ENCODE peak calls at places on chromosome 14, in four cellular contexts. F, W, R and Q are unnamed samples.

GRCh38 chr14:89317051-89317691 is 99.9 kb downstream of the FOXN3 start:
- DNase-seq in F (no peak), W (no peak), R (no peak), Q (no peak)

GRCh38 chr14:70888681-70889175 is 18.5 kb upstream of the PCNX1 start:
- DNase-seq in F (no peak), W (no peak), R (no peak), Q (no peak)

GRCh38 chr14:28243600-28243999 is 523.0 kb upstream of the FOXG1 start:
- DNase-seq in F (no peak), W (no peak), R (no peak), Q (no peak)

GRCh38 chr14:69013943-69014782 is 35.1 kb upstream of the ACTN1 start:
- DNase-seq in F (peak), W (no peak), R (no peak), Q (peak)

GRCh38 chr14:28780843-28781503 is 14.4 kb downstream of the FOXG1 start:
- DNase-seq in F (no peak), W (no peak), R (no peak), Q (no peak)

GRCh38 chr14:51684760-51685159 is 33.0 kb downstream of the FRMD6 start:
- DNase-seq in F (no peak), W (no peak), R (no peak), Q (no peak)

GRCh38 chr14:80584638-80585505 is 356.7 kb downstream of the CEP128 start:
- DNase-seq in F (peak), W (no peak), R (no peak), Q (no peak)

GRCh38 chr14:73712540-73713141 is 1.5 kb downstream of the PNMA1 start:
- DNase-seq in F (no peak), W (no peak), R (peak), Q (no peak)

GRCh38 chr14:91396959-91397815 is 20.4 kb downstream of the CCDC88C start:
- DNase-seq in F (no peak), W (no peak), R (no peak), Q (peak)

GRCh38 chr14:58637040-58637390 is 747 bp upstream of the DACT1 start:
- DNase-seq in F (no peak), W (no peak), R (no peak), Q (no peak)

GRCh38 chr14:104442107-104442551 is 137.4 kb upstream of the C14orf180 start:
- DNase-seq in F (no peak), W (no peak), R (no peak), Q (no peak)

GRCh38 chr14:104128981-104129380 is 9.4 kb upstream of the KIF26A start:
- DNase-seq in F (no peak), W (no peak), R (no peak), Q (no peak)

GRCh38 chr14:46250113-46250703 is 401.4 kb downstream of the RPL10L start:
- DNase-seq in F (peak), W (no peak), R (no peak), Q (no peak)

GRCh38 chr14:101503431-101504095 is 57.7 kb upstream of the DIO3 start:
- DNase-seq in F (no peak), W (no peak), R (no peak), Q (peak)

GRCh38 chr14:26125039-26125438 is 472.8 kb downstream of the NOVA1 start:
- DNase-seq in F (no peak), W (no peak), R (no peak), Q (no peak)

GRCh38 chr14:102929349-102930137 is 7.1 kb downstream of the AMN start:
- DNase-seq in F (no peak), W (no peak), R (no peak), Q (no peak)

GRCh38 chr14:24940213-24940783 is 109.6 kb downstream of the STXBP6 start:
- DNase-seq in F (no peak), W (no peak), R (no peak), Q (no peak)

GRCh38 chr14:32417956-32418552 is 89.0 kb downstream of the AKAP6 start:
- DNase-seq in F (no peak), W (no peak), R (no peak), Q (no peak)

GRCh38 chr14:104184911-104185499 is 46.6 kb downstream of the KIF26A start:
- DNase-seq in F (no peak), W (no peak), R (no peak), Q (no peak)

GRCh38 chr14:101480747-101481530 is 80.4 kb upstream of the DIO3 start:
- DNase-seq in F (peak), W (no peak), R (no peak), Q (no peak)

GRCh38 chr14:93301821-93302447 is 30.9 kb downstream of the BTBD7 start:
- DNase-seq in F (no peak), W (no peak), R (no peak), Q (no peak)

GRCh38 chr14:35534130-35534883 is at the start of gene INSM2:
- DNase-seq in F (no peak), W (no peak), R (peak), Q (no peak)

GRCh38 chr14:97401714-97402113 is 604.5 kb downstream of the VRK1 start:
- DNase-seq in F (no peak), W (no peak), R (no peak), Q (no peak)

GRCh38 chr14:99986416-99986815 is 78.8 kb upstream of the EVL start:
- DNase-seq in F (no peak), W (no peak), R (no peak), Q (no peak)

GRCh38 chr14:100076630-100077029 is 11.4 kb downstream of the EVL start:
- DNase-seq in F (no peak), W (no peak), R (no peak), Q (no peak)

GRCh38 chr14:60563113-60563512 is 54.2 kb downstream of the SIX6 start:
- DNase-seq in F (no peak), W (no peak), R (no peak), Q (no peak)

DNA sequence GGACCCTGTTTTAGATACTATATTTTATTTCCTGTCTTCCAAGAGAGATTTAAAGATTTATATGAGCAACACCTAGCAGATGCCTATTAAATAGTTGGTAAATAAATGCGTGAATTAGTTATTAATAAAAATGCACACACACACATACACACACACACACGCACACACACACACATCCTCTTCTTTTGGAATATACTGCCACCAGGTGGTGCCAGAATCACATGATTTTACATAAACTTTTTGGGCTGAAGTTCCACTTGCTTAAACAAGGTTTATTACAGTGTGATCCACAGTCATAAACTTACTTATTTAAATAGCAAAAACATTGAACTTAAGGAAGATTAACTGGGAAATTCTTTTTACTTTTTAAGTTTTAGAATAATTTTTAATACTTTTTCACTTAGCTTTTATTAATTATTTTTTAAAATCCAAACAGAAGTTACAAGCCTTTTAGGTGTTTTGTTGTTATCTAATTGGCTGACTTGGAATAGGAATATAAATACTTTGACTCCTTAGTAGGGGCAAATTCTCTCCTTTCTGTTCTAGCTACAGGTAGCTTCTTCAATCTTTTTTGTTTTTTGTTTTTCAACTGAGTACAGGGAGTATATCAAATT is 17.5 kb downstream of the RAD51B start:
- DNase-seq in F (peak), W (peak), R (peak), Q (no peak)
- TF ChIP-seq TCF7 in F (no peak), W (no peak), R (no peak), Q (no peak)

GRCh38 chr14:54708982-54709381 is 142.1 kb downstream of the SAMD4A start:
- DNase-seq in F (no peak), W (no peak), R (no peak), Q (no peak)

GRCh38 chr14:54711312-54711711 is 144.4 kb downstream of the SAMD4A start:
- DNase-seq in F (no peak), W (no peak), R (no peak), Q (no peak)

GRCh38 chr14:54708161-54708560 is 141.2 kb downstream of the SAMD4A start:
- DNase-seq in F (no peak), W (no peak), R (peak), Q (no peak)

GRCh38 chr14:54709867-54710266 is 142.9 kb downstream of the SAMD4A start:
- DNase-seq in F (peak), W (no peak), R (no peak), Q (no peak)

GRCh38 chr14:54709444-54709843 is 142.5 kb downstream of the SAMD4A start:
- DNase-seq in F (no peak), W (peak), R (no peak), Q (no peak)
- TF ChIP-seq TCF7 in F (no peak), W (peak), R (no peak), Q (no peak)

GRCh38 chr14:22807432-22808087 is 7.7 kb downstream of the SLC7A7 start:
- DNase-seq in F (peak), W (no peak), R (no peak), Q (no peak)
- TF ChIP-seq TCF7 in F (no peak), W (no peak), R (no peak), Q (no peak)

DNA sequence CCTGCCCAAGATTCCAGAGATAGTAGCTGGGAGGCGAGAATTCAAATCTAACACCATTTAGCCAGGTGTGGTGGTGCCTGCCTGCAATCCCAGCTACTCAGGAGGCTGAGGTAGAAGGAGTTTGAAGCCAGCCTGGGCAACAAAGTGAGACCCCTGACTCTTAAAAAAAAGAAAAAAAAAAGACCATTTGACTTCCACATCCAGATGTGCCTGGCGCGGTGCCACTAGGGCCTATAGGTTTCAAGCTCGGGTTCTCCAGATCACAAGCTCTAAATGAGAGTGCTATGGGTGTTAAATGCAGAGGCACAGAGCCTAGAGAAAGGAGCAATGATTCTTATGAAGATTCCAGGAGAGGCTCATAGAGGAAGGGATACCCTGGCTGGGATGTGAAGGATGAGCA is 22.5 kb downstream of the SYNE3 start:
- DNase-seq in F (no peak), W (no peak), R (no peak), Q (no peak)
- TF ChIP-seq TCF7 in F (no peak), W (no peak), R (no peak), Q (no peak)

GRCh38 chr14:66072190-66072905 is 413.8 kb upstream of the CCDC196 start:
- DNase-seq in F (no peak), W (no peak), R (no peak), Q (no peak)

GRCh38 chr14:66074546-66074945 is 411.6 kb upstream of the CCDC196 start:
- DNase-seq in F (no peak), W (no peak), R (no peak), Q (no peak)

GRCh38 chr14:66078031-66078430 is 408.1 kb upstream of the CCDC196 start:
- DNase-seq in F (no peak), W (no peak), R (no peak), Q (no peak)

GRCh38 chr14:66070542-66071319 is 415.4 kb upstream of the CCDC196 start:
- DNase-seq in F (peak), W (no peak), R (peak), Q (peak)

DNA sequence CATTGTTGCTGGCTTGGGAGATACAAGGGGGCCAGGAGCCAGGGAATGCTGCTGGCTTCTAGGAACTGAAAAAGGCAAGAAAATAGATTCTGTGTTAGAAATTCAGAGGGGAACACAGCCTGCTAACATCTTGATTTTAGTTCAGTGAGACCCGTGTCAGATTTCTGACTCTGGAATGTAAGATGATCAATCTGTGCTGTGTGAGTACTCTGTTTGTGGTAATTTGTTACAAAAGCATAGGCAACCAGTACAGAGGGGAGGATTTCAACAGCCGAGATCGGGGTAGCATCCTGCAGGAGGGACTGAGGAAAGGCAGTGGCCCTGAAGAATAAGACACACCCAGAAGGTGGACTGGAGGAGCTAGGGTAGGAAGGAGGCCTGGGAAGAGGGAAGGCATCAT is 410.0 kb upstream of the CCDC196 start:
- DNase-seq in F (no peak), W (no peak), R (no peak), Q (no peak)
- TF ChIP-seq TCF7 in F (no peak), W (no peak), R (no peak), Q (no peak)

DNA sequence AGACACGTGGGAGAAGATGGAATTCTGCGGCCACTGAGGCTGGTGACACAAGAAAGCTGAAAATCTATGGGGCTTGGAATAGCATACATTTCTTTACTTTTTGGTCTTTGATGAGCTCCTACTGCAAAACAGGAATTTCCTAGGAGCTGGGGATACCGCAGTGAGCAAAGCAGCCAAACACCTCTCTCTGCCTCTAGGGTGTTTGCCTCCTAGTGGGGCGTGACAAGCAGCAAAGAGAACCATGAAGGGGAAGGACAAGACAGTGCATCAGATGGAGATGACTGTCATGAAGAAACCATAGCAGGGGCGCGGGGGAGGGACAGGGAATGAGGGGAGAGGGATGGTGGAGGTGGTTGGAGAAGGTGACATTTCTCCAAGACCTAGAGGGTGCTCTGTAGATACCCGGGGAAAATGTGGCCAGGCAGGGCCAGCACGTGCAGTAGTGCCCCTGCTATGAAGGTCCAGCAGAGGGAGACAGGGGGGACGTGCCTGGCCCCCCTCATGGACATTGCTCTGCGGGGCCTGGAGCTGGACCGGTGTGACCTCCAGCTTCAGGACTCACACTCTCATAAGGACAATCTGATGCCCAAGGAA is 58.6 kb downstream of the SERPINA3 start:
- DNase-seq in F (no peak), W (no peak), R (no peak), Q (no peak)
- TF ChIP-seq TCF7 in F (no peak), W (no peak), R (no peak), Q (no peak)

DNA sequence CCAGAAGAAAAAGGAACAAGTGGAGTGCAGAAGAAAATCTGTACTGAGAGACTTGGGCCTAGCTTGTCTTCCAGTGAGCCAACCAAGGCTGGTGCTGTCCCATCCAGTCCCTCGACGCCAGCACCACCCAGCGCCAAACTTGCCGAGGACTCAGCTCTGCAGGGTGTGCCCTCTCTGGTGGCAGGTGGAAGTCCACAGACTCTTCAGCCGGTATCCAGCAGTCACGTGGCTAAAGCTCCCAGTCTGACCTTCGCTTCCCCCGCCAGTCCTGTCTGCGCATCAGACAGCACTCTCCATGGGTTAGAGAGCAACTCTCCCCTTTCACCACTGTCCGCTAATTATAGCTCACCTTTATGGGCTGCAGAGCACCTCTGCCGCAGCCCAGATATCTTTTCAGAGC is 15.6 kb downstream of the CIPC start:
- DNase-seq in F (no peak), W (no peak), R (no peak), Q (no peak)
- TF ChIP-seq TCF7 in F (no peak), W (no peak), R (no peak), Q (no peak)

GRCh38 chr14:33908540-33909223 is 42.2 kb downstream of the EGLN3 start:
- DNase-seq in F (peak), W (no peak), R (no peak), Q (peak)
- TF ChIP-seq TCF7 in F (no peak), W (no peak), R (no peak), Q (no peak)

DNA sequence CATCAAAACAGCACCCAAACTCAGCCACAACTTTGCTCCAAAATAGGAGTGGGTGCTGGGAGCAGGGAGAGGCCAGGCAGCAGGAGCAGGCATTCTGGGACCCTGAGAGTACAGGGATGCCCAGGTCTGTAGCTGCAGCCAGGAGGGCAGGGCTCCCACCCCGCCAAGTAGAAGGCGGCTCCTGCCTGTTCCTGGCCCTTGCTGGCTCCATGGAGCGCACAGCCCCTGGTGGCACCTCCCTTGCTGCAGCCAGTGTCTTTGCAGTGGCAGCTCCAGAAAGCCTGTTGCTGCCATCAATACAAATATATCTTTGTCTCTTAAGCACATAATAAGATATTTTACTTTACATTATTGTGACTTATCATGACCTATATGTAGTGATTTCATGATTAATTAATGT is 1096.5 kb downstream of the FSCB start:
- DNase-seq in F (no peak), W (no peak), R (no peak), Q (peak)
- TF ChIP-seq TCF7 in F (no peak), W (no peak), R (no peak), Q (no peak)